ENCODE peak calls at places on chromosomes 4 and X, in four cellular contexts. I is activated CD4-positive, alpha-beta memory T cell treated with anti-CD3 and anti-CD28 coated beads for 36 hours; Y is activated CD8-positive, alpha-beta memory T cell treated with anti-CD3 and anti-CD28 coated beads for 4 hours; G is anterior cingulate cortex. H is an unnamed sample.

GRCh38 chr4:174550541-174550940 is 28.3 kb upstream of the HPGD start:
- DNase-seq in I (no peak), Y (no peak), G (no peak), H (no peak)

GRCh38 chr4:138259801-138260200 is 17.7 kb upstream of the SLC7A11 start:
- DNase-seq in I (no peak), Y (no peak), G (no peak), H (no peak)

GRCh38 chrX:19875051-19875432 is 12.4 kb downstream of the SH3KBP1 start:
- DNase-seq in I (no peak), Y (no peak), G (no peak), H (no peak)

GRCh38 chr4:84325625-84326024 is 173.5 kb downstream of the NKX6-1 start:
- DNase-seq in I (no peak), Y (no peak), G (no peak), H (no peak)

GRCh38 chr4:3766791-3767561 is 791 bp downstream of the ADRA2C start:
- DNase-seq in I (no peak), Y (no peak), G (no peak), H (no peak)

GRCh38 chr4:175339100-175339707 is 421.0 kb downstream of the ADAM29 start:
- DNase-seq in I (no peak), Y (no peak), G (no peak), H (no peak)

GRCh38 chrX:124455966-124456365 is 109.6 kb downstream of the SH2D1A start:
- DNase-seq in I (no peak), Y (no peak), G (no peak), H (no peak)

GRCh38 chrX:110408949-110409588 is 50.4 kb downstream of the RTL9 start:
- DNase-seq in I (no peak), Y (no peak), G (no peak), H (no peak)

GRCh38 chr4:159480826-159481225 is 377.9 kb downstream of the RAPGEF2 start:
- DNase-seq in I (no peak), Y (no peak), G (no peak), H (no peak)

GRCh38 chr4:76881375-76881774 is 16.6 kb downstream of the SOWAHB start:
- DNase-seq in I (no peak), Y (no peak), G (no peak), H (no peak)

GRCh38 chr4:145565328-145565727 is 53.9 kb upstream of the MMAA start:
- DNase-seq in I (no peak), Y (no peak), G (no peak), H (no peak)

GRCh38 chrX:48569958-48570357 is 4.3 kb upstream of the RBM3 start:
- DNase-seq in I (peak), Y (no peak), G (no peak), H (no peak)

GRCh38 chr4:161656525-161656924 is 507.3 kb downstream of the FSTL5 start:
- DNase-seq in I (no peak), Y (no peak), G (no peak), H (no peak)

GRCh38 chr4:11338990-11339782 is 89.5 kb downstream of the HS3ST1 start:
- DNase-seq in I (no peak), Y (no peak), G (no peak), H (no peak)

GRCh38 chr4:114417214-114417613 is 181.4 kb upstream of the UGT8 start:
- DNase-seq in I (no peak), Y (no peak), G (no peak), H (no peak)

GRCh38 chr4:3388461-3389185 is 53.1 kb upstream of the HGFAC start:
- DNase-seq in I (no peak), Y (no peak), G (no peak), H (no peak)

GRCh38 chr4:94695389-94695788 is 62.4 kb upstream of the BMPR1B start:
- DNase-seq in I (no peak), Y (no peak), G (no peak), H (no peak)

GRCh38 chr4:30641345-30641744 is 78.8 kb upstream of the PCDH7 start:
- DNase-seq in I (no peak), Y (no peak), G (no peak), H (no peak)

GRCh38 chr4:25767877-25768475 is 94.8 kb downstream of the SEL1L3 start:
- DNase-seq in I (peak), Y (no peak), G (no peak), H (no peak)

GRCh38 chr4:1249148-1249730 is 309 bp upstream of the CTBP1 start:
- DNase-seq in I (peak), Y (peak), G (peak), H (peak)

GRCh38 chr4:55278316-55278715 is 67.7 kb upstream of the SRD5A3 start:
- DNase-seq in I (no peak), Y (no peak), G (no peak), H (no peak)

GRCh38 chr4:14871676-14872430 is 130.4 kb upstream of the CPEB2 start:
- DNase-seq in I (peak), Y (no peak), G (no peak), H (no peak)

GRCh38 chr4:52572936-52573485 is 86.1 kb downstream of the USP46 start:
- DNase-seq in I (no peak), Y (no peak), G (no peak), H (no peak)

GRCh38 chrX:68365356-68365755 is 67.9 kb downstream of the OPHN1 start:
- DNase-seq in I (no peak), Y (no peak), G (no peak), H (no peak)

GRCh38 chrX:149003863-149004660 is 501.0 kb downstream of the IDS start:
- DNase-seq in I (no peak), Y (no peak), G (no peak), H (no peak)

GRCh38 chrX:154019061-154019621 is 561 bp downstream of the IRAK1 start:
- DNase-seq in I (peak), Y (no peak), G (no peak), H (no peak)

GRCh38 chr4:174696657-174697056 is 132.4 kb downstream of the GLRA3 start:
- DNase-seq in I (no peak), Y (no peak), G (no peak), H (no peak)

GRCh38 chr4:150722908-150723362 is 141.0 kb downstream of the MAB21L2 start:
- DNase-seq in I (no peak), Y (no peak), G (no peak), H (no peak)

GRCh38 chr4:8364141-8364540 is 76.4 kb downstream of the ACOX3 start:
- DNase-seq in I (no peak), Y (no peak), G (no peak), H (no peak)

GRCh38 chr4:149168645-149169044 is 647.0 kb downstream of the IQCM start:
- DNase-seq in I (no peak), Y (no peak), G (no peak), H (no peak)

GRCh38 chr4:15031993-15032660 is 29.8 kb downstream of the CPEB2 start:
- DNase-seq in I (no peak), Y (no peak), G (no peak), H (no peak)

GRCh38 chrX:1466232-1466661 is 13.5 kb upstream of the ASMTL start:
- DNase-seq in I (peak), Y (no peak), G (no peak), H (no peak)